ENCODE peak calls at places on chromosomes 3 and 15, in ten cellular contexts. V, C, A, O, N, L, S, G, J and T are unnamed samples.
A peak's percentile ranks its signal among the peaks of the same experiment; 100 is the strongest.

GRCh38 chr3:167148121-167148520 is 232.0 kb downstream of the ZBBX start:
- DNase-seq in S (peak; percentile 79), C (no peak), L (no peak), J (no peak), G (no peak), V (no peak), N (no peak), A (no peak), O (no peak), T (no peak)

GRCh38 chr3:100982710-100983109 is 10.5 kb downstream of the ABI3BP start:
- DNase-seq in O (no peak), N (no peak), A (peak; percentile 58), L (no peak), G (no peak), J (peak; percentile 35), V (no peak), C (no peak), S (no peak), T (no peak)

GRCh38 chr15:60352525-60352924 is 45.3 kb downstream of the ANXA2 start:
- DNase-seq in G (no peak), A (no peak), S (no peak), N (no peak), C (no peak), V (no peak), J (no peak), L (no peak), O (no peak), T (no peak)

GRCh38 chr3:128076783-128077624 is 24.8 kb downstream of the SEC61A1 start:
- DNase-seq in O (no peak), N (no peak), V (no peak), J (no peak), S (peak; percentile 70), L (no peak), C (no peak), G (no peak), A (no peak), T (peak; percentile 58)

GRCh38 chr3:195241592-195242355 is 29.2 kb downstream of the XXYLT1 start:
- DNase-seq in J (no peak), S (no peak), L (no peak), C (no peak), O (no peak), N (no peak), V (peak; percentile 1), G (no peak), A (no peak), T (no peak)

GRCh38 chr15:95174281-95174680 is 942.9 kb downstream of the MCTP2 start:
- DNase-seq in O (no peak), A (peak; percentile 25), V (no peak), G (no peak), C (no peak), S (no peak), L (no peak), J (no peak), N (no peak), T (no peak)

GRCh38 chr3:31226331-31226730 is 306.4 kb upstream of the STT3B start:
- DNase-seq in V (no peak), L (no peak), J (no peak), G (no peak), S (peak; percentile 48), N (no peak), O (no peak), C (no peak), A (no peak), T (peak; percentile 49)

GRCh38 chr3:195475614-195476013 is 32.8 kb upstream of the ACAP2 start:
- DNase-seq in C (no peak), V (no peak), L (no peak), N (no peak), S (no peak), O (no peak), A (no peak), G (no peak), J (no peak), T (no peak)

GRCh38 chr3:11601446-11602241 is 42.1 kb downstream of the VGLL4 start:
- DNase-seq in A (peak; percentile 74), J (no peak), G (no peak), C (no peak), V (no peak), S (no peak), O (peak; percentile 57), N (no peak), L (no peak), T (no peak)

GRCh38 chr15:90266061-90266431 is 574 bp downstream of the NGRN start:
- DNase-seq in G (no peak), L (no peak), S (peak; percentile 34), C (peak; percentile 78), J (no peak), O (peak; percentile 72), N (peak; percentile 40), V (no peak), A (peak; percentile 45), T (no peak)

GRCh38 chr15:45399381-45400212 is 21.3 kb upstream of the GATM start:
- DNase-seq in V (peak; percentile 51), G (no peak), J (no peak), A (peak; percentile 47), C (peak; percentile 78), S (peak; percentile 69), O (no peak), L (no peak), N (no peak), T (peak; percentile 34)

GRCh38 chr3:29064085-29064484 is 216.8 kb upstream of the RBMS3 start:
- DNase-seq in N (no peak), L (peak; percentile 79), O (no peak), S (no peak), G (no peak), C (peak; percentile 87), A (peak; percentile 92), J (no peak), V (no peak), T (no peak)

GRCh38 chr3:150329408-150329807 is 78.7 kb upstream of the TSC22D2 start:
- DNase-seq in S (no peak), N (no peak), L (no peak), J (no peak), C (no peak), A (peak; percentile 9), O (no peak), G (no peak), V (no peak), T (no peak)

GRCh38 chr3:115062412-115062956 is 84.6 kb downstream of the ZBTB20 start:
- DNase-seq in G (no peak), J (no peak), O (no peak), L (peak; percentile 32), S (no peak), C (peak; percentile 32), V (no peak), N (no peak), A (peak; percentile 84), T (no peak)

GRCh38 chr15:45499426-45499825 is 23.1 kb downstream of the SLC30A4 start:
- DNase-seq in V (no peak), N (no peak), S (no peak), O (no peak), L (peak; percentile 7), A (peak; percentile 65), C (no peak), J (no peak), G (no peak), T (no peak)

GRCh38 chr3:64173567-64173966 is 51.7 kb downstream of the PRICKLE2 start:
- DNase-seq in J (no peak), O (no peak), S (no peak), L (no peak), C (no peak), V (no peak), G (no peak), N (no peak), A (no peak), T (no peak)

GRCh38 chr3:147702499-147702898 is 293.3 kb downstream of the ZIC1 start:
- DNase-seq in N (no peak), S (no peak), A (peak; percentile 46), G (no peak), C (no peak), L (no peak), V (no peak), O (no peak), J (no peak), T (no peak)

GRCh38 chr15:91866971-91867372 is 13.5 kb downstream of the SLCO3A1 start:
- DNase-seq in G (no peak), S (no peak), N (peak; percentile 69), O (peak; percentile 67), A (peak; percentile 32), L (no peak), C (no peak), J (no peak), V (no peak), T (no peak)

GRCh38 chr3:186694288-186695032 is 22.7 kb upstream of the KNG1 start:
- DNase-seq in J (no peak), C (no peak), O (no peak), A (no peak), G (no peak), V (no peak), N (no peak), S (no peak), L (no peak), T (no peak)

GRCh38 chr3:179973931-179974361 is 62.8 kb downstream of the PEX5L start:
- DNase-seq in C (no peak), J (no peak), O (peak; percentile 62), N (peak; percentile 59), S (no peak), V (peak; percentile 89), A (no peak), G (no peak), L (no peak), T (no peak)

GRCh38 chr15:35181538-35181937 is 96.4 kb upstream of the NANOGP8 start:
- DNase-seq in C (no peak), J (no peak), G (no peak), A (peak; percentile 54), V (no peak), L (no peak), S (no peak), O (no peak), N (no peak), T (no peak)

GRCh38 chr3:130539005-130539404 is 22.0 kb downstream of the COL6A6 start:
- DNase-seq in J (no peak), V (peak; percentile 57), O (peak; percentile 5), S (peak; percentile 53), N (no peak), C (peak; percentile 78), L (no peak), A (peak; percentile 4), G (peak; percentile 12), T (no peak)

GRCh38 chr3:119596392-119596791 is 1.3 kb upstream of the PLA1A start:
- DNase-seq in N (no peak), J (no peak), A (no peak), L (no peak), V (no peak), O (no peak), S (peak; percentile 34), C (peak; percentile 60), G (no peak), T (no peak)